ENCODE peak calls at places on chromosomes 3 and 15, in five cellular contexts. M is heart left ventricle, K is stomach, N is retinal pigment epithelial cell, Q is RWPE2. O is an unnamed sample.

GRCh38 chr3:189276481-189277190 is 104.9 kb downstream of the TPRG1 start:
- DNase-seq in M (peak), K (no peak), N (peak), Q (no peak), O (peak)

GRCh38 chr15:51982013-51982769 is 10.6 kb upstream of the LEO1 start:
- DNase-seq in M (no peak), K (no peak), N (peak), Q (no peak), O (peak)

GRCh38 chr3:7787871-7788828 is 713.5 kb upstream of the LMCD1 start:
- DNase-seq in M (no peak), K (no peak), N (peak), Q (no peak), O (peak)

GRCh38 chr15:72174551-72175165 is 22.9 kb downstream of the GRAMD2A start:
- DNase-seq in M (no peak), K (no peak), N (no peak), Q (peak), O (no peak)

GRCh38 chr3:123347691-123348264 is 101.1 kb downstream of the ADCY5 start:
- DNase-seq in M (no peak), K (no peak), N (no peak), Q (peak), O (no peak)

GRCh38 chr3:61311044-61311443 is 59.8 kb upstream of the FHIT start:
- DNase-seq in M (no peak), K (no peak), N (no peak), Q (no peak), O (no peak)

GRCh38 chr15:56917652-56918045 is 795 bp upstream of the TCF12 start:
- DNase-seq in M (no peak), K (no peak), N (no peak), Q (no peak), O (no peak)

GRCh38 chr3:23440416-23441294 is 237.5 kb downstream of the UBE2E2 start:
- DNase-seq in M (no peak), K (no peak), N (no peak), Q (no peak), O (no peak)

GRCh38 chr3:14806641-14807263 is 12.0 kb upstream of the FGD5 start:
- DNase-seq in M (no peak), K (no peak), N (no peak), Q (no peak), O (peak)

GRCh38 chr3:133568294-133569014 is 5.0 kb upstream of the CDV3 start:
- DNase-seq in M (no peak), K (no peak), N (no peak), Q (no peak), O (peak)
- H3K4me3 ChIP-seq in M (no peak), K (no peak), N (no peak), Q (no peak), O (no peak)

GRCh38 chr3:41277790-41278465 is 78.6 kb downstream of the CTNNB1 start:
- DNase-seq in M (no peak), K (no peak), N (no peak), Q (no peak), O (no peak)
- H3K4me3 ChIP-seq in M (no peak), K (no peak), N (no peak), Q (no peak), O (no peak)

GRCh38 chr3:145370870-145371269 is 790.1 kb downstream of the PLOD2 start:
- DNase-seq in M (no peak), K (no peak), N (no peak), Q (no peak), O (no peak)
- H3K4me3 ChIP-seq in M (no peak), K (no peak), N (no peak), Q (no peak), O (no peak)

DNA sequence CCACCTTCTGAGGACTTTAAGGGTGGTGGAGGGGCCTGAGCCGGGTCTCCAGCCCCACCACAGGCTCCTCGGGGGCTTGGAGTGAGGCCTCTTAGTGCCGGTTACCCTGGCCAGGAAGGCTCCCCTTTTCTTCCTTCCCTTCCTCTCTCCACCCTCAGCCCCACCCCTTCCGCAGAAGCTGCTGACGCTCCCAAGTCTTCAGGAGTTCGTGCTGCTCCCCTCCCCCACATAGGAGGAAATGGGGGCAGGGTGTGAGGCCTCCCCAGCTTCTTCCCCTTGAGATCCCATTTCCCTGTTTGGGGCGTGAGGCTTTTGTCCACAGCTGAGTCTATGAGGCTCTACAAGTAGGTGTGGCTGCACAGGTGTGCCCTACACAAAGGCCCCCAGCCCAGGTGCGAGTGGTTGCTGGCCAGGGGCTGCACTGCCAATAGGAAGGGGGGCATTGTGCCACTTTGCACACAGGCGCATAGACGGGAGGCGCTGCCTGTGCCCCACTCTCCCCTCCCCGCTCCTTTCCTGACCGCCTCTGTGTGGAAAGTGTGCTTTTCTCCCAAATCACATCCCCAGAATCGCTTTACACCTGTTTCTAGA is 912 bp upstream of the CALML4 start:
- DNase-seq in M (peak), K (peak), N (no peak), Q (peak), O (no peak)
- H3K4me3 ChIP-seq in M (no peak), K (peak), N (no peak), Q (no peak), O (no peak)

DNA sequence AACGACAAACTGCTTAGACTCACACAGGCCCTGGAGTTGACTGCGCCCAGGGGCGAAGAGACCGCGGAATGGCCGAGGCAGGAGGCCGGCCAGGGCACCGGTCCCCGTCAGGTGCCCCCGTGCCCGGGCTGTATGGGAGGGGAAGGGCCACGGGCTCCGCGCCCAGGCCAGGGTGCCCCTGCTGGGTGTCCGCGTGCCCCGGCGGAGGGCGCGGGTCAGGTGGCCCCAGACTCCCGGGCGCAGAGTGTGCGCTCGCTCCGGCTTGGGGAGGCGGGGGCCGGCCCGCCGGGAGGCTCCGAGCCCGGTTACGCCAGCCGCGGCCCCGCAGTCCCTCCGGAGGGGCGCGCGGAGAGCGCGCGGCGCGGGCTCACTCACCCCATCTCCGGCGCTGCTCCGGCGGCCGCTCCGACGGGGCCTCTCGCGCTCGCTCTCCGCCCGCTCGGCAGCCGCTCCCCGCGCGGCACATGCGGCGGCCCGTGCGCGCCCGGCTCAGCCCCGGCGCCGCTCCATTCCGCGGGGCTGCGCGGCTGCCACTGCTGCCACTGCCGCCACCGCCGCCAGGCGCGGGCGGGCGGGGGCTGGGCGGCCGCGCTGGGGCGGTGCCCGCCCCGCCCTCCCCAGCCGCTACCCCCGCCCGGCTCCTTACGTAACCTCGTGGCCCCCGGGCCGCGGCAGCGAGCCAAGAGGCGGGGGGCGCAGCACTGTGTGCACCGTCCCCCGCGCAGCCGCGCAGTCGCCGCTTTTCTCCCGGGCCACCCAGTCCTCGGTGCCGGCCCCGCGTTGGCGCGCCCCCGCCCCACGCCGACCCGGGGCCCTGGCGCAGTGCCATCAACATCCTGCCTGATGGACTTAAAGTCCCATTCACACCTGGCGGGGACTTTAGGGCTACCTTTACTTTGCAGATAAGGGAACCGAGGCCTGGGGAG is at the start of gene HOMER2:
- DNase-seq in M (peak), K (peak), N (no peak), Q (no peak), O (no peak)
- H3K4me3 ChIP-seq in M (peak), K (peak), N (peak), Q (peak), O (no peak)

DNA sequence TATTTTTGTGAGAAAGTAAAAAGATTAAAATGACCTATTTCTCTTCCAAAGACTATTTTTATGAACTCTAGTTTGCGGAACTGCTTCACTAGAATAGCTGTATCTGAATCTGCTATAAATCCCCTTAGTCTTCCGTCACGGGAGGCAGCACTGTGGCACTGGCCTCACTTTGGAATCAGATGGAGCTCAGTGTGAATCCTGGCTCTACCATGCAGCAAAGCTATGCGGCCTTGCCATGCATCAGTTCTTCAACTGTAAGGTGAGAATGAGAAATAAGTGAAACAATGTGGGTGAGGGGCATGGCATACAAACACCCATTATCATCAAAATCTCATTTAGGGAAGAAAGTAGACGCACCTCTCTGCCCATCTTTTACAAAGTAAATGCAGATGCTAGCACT is 27.5 kb upstream of the CSPG5 start:
- DNase-seq in M (no peak), K (no peak), N (no peak), Q (no peak), O (no peak)
- H3K4me3 ChIP-seq in M (no peak), K (no peak), N (no peak), Q (no peak), O (no peak)